ENCODE peak calls at places on chromosomes 13 and 19, in five cellular contexts. One of them, this sample, is unnamed.

GRCh38 chr19:51034704-51035103 is at the start of gene KLK12:
- DNase-seq in left colon: no peak
- DNase-seq in ELR: no peak
- DNase-seq in NCI-H748 treated with DMSO at 0.1 percent for 48 hours: peak; percentile 95
- DNase-seq in head of caudate nucleus: no peak
- DNase-seq in this sample: no peak

GRCh38 chr13:111980146-111980929 is 86.6 kb upstream of the SOX1 start:
- DNase-seq in left colon: no peak
- DNase-seq in ELR: no peak
- DNase-seq in NCI-H748 treated with DMSO at 0.1 percent for 48 hours: no peak
- DNase-seq in head of caudate nucleus: no peak
- DNase-seq in this sample: no peak

GRCh38 chr19:14366529-14366928 is 14.7 kb upstream of the ADGRE5 start:
- DNase-seq in left colon: peak; percentile 94
- DNase-seq in ELR: peak; percentile 67
- DNase-seq in NCI-H748 treated with DMSO at 0.1 percent for 48 hours: no peak
- DNase-seq in head of caudate nucleus: no peak
- DNase-seq in this sample: peak; percentile 87

GRCh38 chr13:33487575-33488243 is 202.2 kb upstream of the STARD13 start:
- DNase-seq in left colon: no peak
- DNase-seq in ELR: peak; percentile 63
- DNase-seq in NCI-H748 treated with DMSO at 0.1 percent for 48 hours: peak; percentile 75
- DNase-seq in head of caudate nucleus: no peak
- DNase-seq in this sample: no peak

GRCh38 chr13:31807090-31807541 is 67.8 kb downstream of the RXFP2 start:
- DNase-seq in left colon: no peak
- DNase-seq in ELR: peak; percentile 12
- DNase-seq in NCI-H748 treated with DMSO at 0.1 percent for 48 hours: no peak
- DNase-seq in head of caudate nucleus: no peak
- DNase-seq in this sample: peak; percentile 48

GRCh38 chr19:18289471-18290066 is 8.1 kb upstream of the JUND start:
- DNase-seq in left colon: no peak
- DNase-seq in ELR: no peak
- DNase-seq in NCI-H748 treated with DMSO at 0.1 percent for 48 hours: no peak
- DNase-seq in head of caudate nucleus: no peak
- DNase-seq in this sample: no peak

GRCh38 chr13:41502676-41503075 is 45.3 kb downstream of the RGCC start:
- DNase-seq in left colon: peak; percentile 38
- DNase-seq in ELR: no peak
- DNase-seq in NCI-H748 treated with DMSO at 0.1 percent for 48 hours: no peak
- DNase-seq in head of caudate nucleus: no peak
- DNase-seq in this sample: no peak

GRCh38 chr13:60379837-60380236 is 17.2 kb upstream of the TDRD3 start:
- DNase-seq in left colon: no peak
- DNase-seq in ELR: peak; percentile 23
- DNase-seq in NCI-H748 treated with DMSO at 0.1 percent for 48 hours: no peak
- DNase-seq in head of caudate nucleus: no peak
- DNase-seq in this sample: no peak

GRCh38 chr13:93345061-93345460 is 118.5 kb downstream of the GPC6 start:
- DNase-seq in left colon: no peak
- DNase-seq in ELR: no peak
- DNase-seq in NCI-H748 treated with DMSO at 0.1 percent for 48 hours: no peak
- DNase-seq in head of caudate nucleus: no peak
- DNase-seq in this sample: no peak

GRCh38 chr13:34943675-34944634 is 1.9 kb downstream of the NBEA start:
- DNase-seq in left colon: no peak
- DNase-seq in ELR: no peak
- DNase-seq in NCI-H748 treated with DMSO at 0.1 percent for 48 hours: peak; percentile 27
- DNase-seq in head of caudate nucleus: no peak
- DNase-seq in this sample: no peak

GRCh38 chr19:10068205-10068604 is 17.9 kb upstream of the SHFL start:
- DNase-seq in left colon: no peak
- DNase-seq in ELR: no peak
- DNase-seq in NCI-H748 treated with DMSO at 0.1 percent for 48 hours: no peak
- DNase-seq in head of caudate nucleus: no peak
- DNase-seq in this sample: no peak